ENCODE peak calls at places on chromosome 11, in six cellular contexts. J is fibroblast of pulmonary artery, B is A549, F is ovary, D is GM12865, Z is IMR-90. X is an unnamed sample.
A peak's percentile ranks its signal among the peaks of the same experiment; 100 is the strongest.

GRCh38 chr11:66745356-66746235 is 16.6 kb upstream of the SPTBN2 start:
- DNase-seq in J (no peak), B (peak; percentile 51), F (no peak), D (peak; percentile 75), Z (no peak), X (no peak)

GRCh38 chr11:103534959-103535358 is 425.7 kb downstream of the DYNC2H1 start:
- DNase-seq in J (no peak), B (no peak), F (no peak), D (no peak), Z (no peak), X (no peak)

GRCh38 chr11:119699227-119699626 is 29.8 kb downstream of the NECTIN1 start:
- DNase-seq in J (peak; percentile 31), B (no peak), F (no peak), D (no peak), Z (no peak), X (no peak)

GRCh38 chr11:65524010-65524746 is 705 bp upstream of the SCYL1 start:
- DNase-seq in J (no peak), B (no peak), F (peak; percentile 81), D (no peak), Z (no peak), X (peak; percentile 10)

GRCh38 chr11:14384338-14384737 is 25.4 kb upstream of the RRAS2 start:
- DNase-seq in J (peak; percentile 74), B (no peak), F (no peak), D (no peak), Z (peak; percentile 81), X (no peak)

GRCh38 chr11:24509114-24509513 is 12.3 kb downstream of the LUZP2 start:
- DNase-seq in J (peak; percentile 46), B (no peak), F (no peak), D (no peak), Z (peak; percentile 41), X (peak; percentile 7)

GRCh38 chr11:128365044-128365443 is 222.3 kb downstream of the ETS1 start:
- DNase-seq in J (peak; percentile 85), B (peak; percentile 9), F (no peak), D (peak; percentile 40), Z (peak; percentile 85), X (peak; percentile 72)

GRCh38 chr11:28343304-28344233 is 235.4 kb downstream of the METTL15 start:
- DNase-seq in J (peak; percentile 85), B (peak; percentile 85), F (no peak), D (no peak), Z (peak; percentile 95), X (peak; percentile 90)

GRCh38 chr11:66617148-66617814 is 851 bp downstream of the RBM14 start:
- DNase-seq in J (peak; percentile 57), B (no peak), F (no peak), D (no peak), Z (no peak), X (no peak)

GRCh38 chr11:96098511-96099241 is 174.8 kb upstream of the MTMR2 start:
- DNase-seq in J (peak; percentile 65), B (no peak), F (no peak), D (no peak), Z (peak; percentile 59), X (peak; percentile 29)

GRCh38 chr11:8025816-8026215 is 38.7 kb downstream of the EIF3F start:
- DNase-seq in J (peak; percentile 67), B (no peak), F (no peak), D (no peak), Z (peak; percentile 76), X (peak; percentile 66)

GRCh38 chr11:105799728-105800462 is 190.0 kb downstream of the GRIA4 start:
- DNase-seq in J (no peak), B (no peak), F (no peak), D (no peak), Z (no peak), X (no peak)

GRCh38 chr11:117885777-117886176 is 9.3 kb upstream of the FXYD6 start:
- DNase-seq in J (peak; percentile 34), B (no peak), F (peak; percentile 92), D (no peak), Z (no peak), X (peak; percentile 11)

GRCh38 chr11:116853461-116854073 is 16.1 kb upstream of the APOA1 start:
- DNase-seq in J (peak; percentile 77), B (no peak), F (no peak), D (peak; percentile 90), Z (peak; percentile 96), X (peak; percentile 96)

GRCh38 chr11:14974021-14974698 is 2.0 kb upstream of the CALCA start:
- DNase-seq in J (no peak), B (no peak), F (no peak), D (no peak), Z (no peak), X (no peak)

GRCh38 chr11:2092956-2093412 is 46.2 kb downstream of the IGF2 start:
- DNase-seq in J (peak; percentile 36), B (no peak), F (no peak), D (no peak), Z (peak; percentile 10), X (peak; percentile 79)

GRCh38 chr11:69325446-69325845 is 31.5 kb downstream of the MYEOV start:
- DNase-seq in J (no peak), B (no peak), F (no peak), D (no peak), Z (no peak), X (no peak)

GRCh38 chr11:11263238-11264030 is 89.6 kb downstream of the CSNK2A3 start:
- DNase-seq in J (no peak), B (no peak), F (no peak), D (peak; percentile 17), Z (peak; percentile 7), X (no peak)

GRCh38 chr11:32487270-32487669 is 51.9 kb upstream of the WT1 start:
- DNase-seq in J (peak; percentile 22), B (peak; percentile 39), F (no peak), D (peak; percentile 3), Z (no peak), X (no peak)

GRCh38 chr11:100851129-100851528 is 164.0 kb downstream of the ARHGAP42 start:
- DNase-seq in J (peak; percentile 42), B (no peak), F (no peak), D (no peak), Z (peak; percentile 82), X (no peak)

GRCh38 chr11:24664399-24664798 is 167.5 kb downstream of the LUZP2 start:
- DNase-seq in J (no peak), B (no peak), F (no peak), D (no peak), Z (no peak), X (no peak)

GRCh38 chr11:106959386-106959785 is 58.9 kb downstream of the GUCY1A2 start:
- DNase-seq in J (no peak), B (no peak), F (no peak), D (no peak), Z (no peak), X (no peak)

GRCh38 chr11:47393163-47394049 is 15.0 kb upstream of the SLC39A13 start:
- DNase-seq in J (peak; percentile 37), B (no peak), F (peak; percentile 16), D (no peak), Z (peak; percentile 88), X (peak; percentile 65)
- H3K4me3 ChIP-seq in J (no peak overlapping the region), B (no peak overlapping the region), F (no peak overlapping the region), D (no peak overlapping the region), Z (no peak overlapping the region), X (no peak overlapping the region)

GRCh38 chr11:78586452-78587046 is 11.9 kb upstream of the NARS2 start:
- DNase-seq in J (peak; percentile 50), B (peak; percentile 45), F (no peak), D (peak; percentile 48), Z (peak; percentile 27), X (no peak)
- TF ChIP-seq CTCF in J (peak; percentile 58), B (peak; percentile 44), F (no peak), D (peak; percentile 39), Z (peak; percentile 54), X (peak; percentile 43)

DNA sequence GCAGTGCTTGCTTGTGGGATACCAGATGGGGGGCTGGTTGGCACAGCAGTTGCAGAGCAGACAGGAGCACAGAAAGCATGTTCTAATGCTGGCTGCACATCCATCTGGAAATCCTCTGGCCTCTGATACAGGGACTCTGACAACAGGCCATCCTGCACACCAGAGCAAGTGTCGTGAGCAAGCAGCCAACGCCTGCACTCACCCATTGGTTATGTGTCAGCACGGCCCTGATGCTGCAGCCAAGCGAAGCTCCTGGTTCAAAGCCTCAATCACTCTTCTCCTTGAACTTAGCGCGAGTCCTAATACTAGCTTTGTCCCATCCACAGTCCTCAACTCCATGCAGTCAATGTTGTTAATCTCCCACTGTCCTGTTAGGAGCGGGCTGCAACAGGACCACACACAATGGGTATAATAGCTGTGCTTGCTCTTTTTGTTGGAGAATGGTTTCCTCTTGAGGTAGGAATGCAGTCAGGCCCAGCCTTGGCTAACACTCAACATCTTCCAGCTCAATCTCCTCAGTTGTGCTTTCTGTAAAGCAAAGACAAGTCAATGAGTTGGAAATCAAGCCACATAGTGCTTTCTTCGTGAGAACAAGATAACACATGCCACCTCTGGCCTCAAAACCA is 30.2 kb downstream of the VSTM5 start:
- DNase-seq in J (no peak), B (no peak), F (no peak), D (no peak), Z (no peak), X (no peak)
- H3K4me3 ChIP-seq in J (no peak overlapping the region), B (no peak overlapping the region), F (no peak overlapping the region), D (no peak overlapping the region), Z (no peak overlapping the region), X (no peak overlapping the region)

GRCh38 chr11:19279455-19279854 is 38.7 kb upstream of the E2F8 start:
- DNase-seq in J (no peak), B (peak; percentile 16), F (no peak), D (peak; percentile 15), Z (no peak), X (no peak)
- TF ChIP-seq CTCF in J (no peak), B (no peak), F (no peak), D (no peak), Z (no peak), X (no peak)